ENCODE peak calls at places on chromosomes 13 and 19, in five cellular contexts. One of them, this sample, is unnamed.

GRCh38 chr19:36652958-36653357 is 13.7 kb downstream of the ZNF461 start:
- DNase-seq in ascending aorta: no peak
- DNase-seq in H1: no peak
- DNase-seq in fibroblast of lung: no peak
- DNase-seq in PC-3: no peak
- DNase-seq in this sample: no peak

GRCh38 chr19:41551212-41551610 is 24.8 kb upstream of the CEACAM21 start:
- DNase-seq in ascending aorta: no peak
- DNase-seq in H1: no peak
- DNase-seq in fibroblast of lung: no peak
- DNase-seq in PC-3: no peak
- DNase-seq in this sample: no peak

GRCh38 chr13:113901231-113901630 is 37.4 kb upstream of the GAS6 start:
- DNase-seq in ascending aorta: peak
- DNase-seq in H1: no peak
- DNase-seq in fibroblast of lung: no peak
- DNase-seq in PC-3: no peak
- DNase-seq in this sample: no peak

GRCh38 chr19:52638601-52639000 is 446 bp upstream of the ZNF83 start:
- DNase-seq in ascending aorta: peak
- DNase-seq in H1: no peak
- DNase-seq in fibroblast of lung: no peak
- DNase-seq in PC-3: no peak
- DNase-seq in this sample: no peak

GRCh38 chr13:91196958-91197357 is 150.5 kb upstream of the MIR17HG start:
- DNase-seq in ascending aorta: no peak
- DNase-seq in H1: no peak
- DNase-seq in fibroblast of lung: no peak
- DNase-seq in PC-3: no peak
- DNase-seq in this sample: no peak

GRCh38 chr19:40718774-40719391 is 2.0 kb downstream of the ITPKC start:
- DNase-seq in ascending aorta: peak
- DNase-seq in H1: no peak
- DNase-seq in fibroblast of lung: peak
- DNase-seq in PC-3: peak
- DNase-seq in this sample: no peak

GRCh38 chr13:19178901-19179593 is 2.6 kb downstream of the TUBA3C start:
- DNase-seq in ascending aorta: no peak
- DNase-seq in H1: no peak
- DNase-seq in fibroblast of lung: no peak
- DNase-seq in PC-3: no peak
- DNase-seq in this sample: no peak

GRCh38 chr19:1818549-1819195 is 6.6 kb upstream of the ATP8B3 start:
- DNase-seq in ascending aorta: no peak
- DNase-seq in H1: no peak
- DNase-seq in fibroblast of lung: no peak
- DNase-seq in PC-3: no peak
- DNase-seq in this sample: no peak

GRCh38 chr13:106028916-106029315 is 506.5 kb downstream of the EFNB2 start:
- DNase-seq in ascending aorta: no peak
- DNase-seq in H1: no peak
- DNase-seq in fibroblast of lung: no peak
- DNase-seq in PC-3: no peak
- DNase-seq in this sample: no peak

GRCh38 chr13:99859178-99860177 is 112.1 kb downstream of the ZIC5 start:
- DNase-seq in ascending aorta: no peak
- DNase-seq in H1: no peak
- DNase-seq in fibroblast of lung: no peak
- DNase-seq in PC-3: no peak
- DNase-seq in this sample: no peak

GRCh38 chr13:30375436-30375835 is 46.9 kb upstream of the UBE2L5 start:
- DNase-seq in ascending aorta: no peak
- DNase-seq in H1: no peak
- DNase-seq in fibroblast of lung: no peak
- DNase-seq in PC-3: no peak
- DNase-seq in this sample: no peak

GRCh38 chr19:29616541-29616940 is 10.5 kb downstream of the POP4 start:
- DNase-seq in ascending aorta: no peak
- DNase-seq in H1: no peak
- DNase-seq in fibroblast of lung: no peak
- DNase-seq in PC-3: no peak
- DNase-seq in this sample: no peak

GRCh38 chr13:94534171-94534570 is 54.7 kb upstream of the DCT start:
- DNase-seq in ascending aorta: no peak
- DNase-seq in H1: no peak
- DNase-seq in fibroblast of lung: peak
- DNase-seq in PC-3: no peak
- DNase-seq in this sample: no peak

DNA sequence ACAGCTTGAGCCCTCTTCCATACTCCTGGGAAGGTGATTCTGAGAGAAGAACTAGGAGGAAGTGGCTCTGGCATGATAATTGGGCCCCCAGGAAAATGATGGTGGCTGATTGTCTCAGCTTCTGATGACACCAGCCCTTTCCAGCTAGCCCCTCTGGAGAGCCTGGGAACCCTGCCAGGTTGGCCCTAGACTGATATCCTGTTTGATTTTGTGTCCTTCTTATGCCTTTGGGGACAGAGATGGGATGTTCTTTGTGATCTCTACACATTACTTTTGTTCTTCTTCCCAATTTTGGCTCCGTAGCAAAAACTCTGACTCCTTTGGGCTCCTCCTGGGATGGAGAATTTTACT is 39.7 kb downstream of the ERICH6B start:
- DNase-seq in ascending aorta: no peak
- DNase-seq in H1: no peak
- DNase-seq in fibroblast of lung: no peak
- DNase-seq in PC-3: no peak
- DNase-seq in this sample: no peak
- H3K4me3 ChIP-seq in ascending aorta: no peak
- H3K4me3 ChIP-seq in H1: no peak
- H3K4me3 ChIP-seq in fibroblast of lung: no peak
- H3K4me3 ChIP-seq in PC-3: no peak
- H3K4me3 ChIP-seq in this sample: no peak

GRCh38 chr13:110576736-110577476 is 15.4 kb upstream of the RAB20 start:
- DNase-seq in ascending aorta: no peak
- DNase-seq in H1: no peak
- DNase-seq in fibroblast of lung: no peak
- DNase-seq in PC-3: no peak
- DNase-seq in this sample: no peak
- H3K4me3 ChIP-seq in ascending aorta: no peak
- H3K4me3 ChIP-seq in H1: no peak
- H3K4me3 ChIP-seq in fibroblast of lung: no peak
- H3K4me3 ChIP-seq in PC-3: no peak
- H3K4me3 ChIP-seq in this sample: no peak

DNA sequence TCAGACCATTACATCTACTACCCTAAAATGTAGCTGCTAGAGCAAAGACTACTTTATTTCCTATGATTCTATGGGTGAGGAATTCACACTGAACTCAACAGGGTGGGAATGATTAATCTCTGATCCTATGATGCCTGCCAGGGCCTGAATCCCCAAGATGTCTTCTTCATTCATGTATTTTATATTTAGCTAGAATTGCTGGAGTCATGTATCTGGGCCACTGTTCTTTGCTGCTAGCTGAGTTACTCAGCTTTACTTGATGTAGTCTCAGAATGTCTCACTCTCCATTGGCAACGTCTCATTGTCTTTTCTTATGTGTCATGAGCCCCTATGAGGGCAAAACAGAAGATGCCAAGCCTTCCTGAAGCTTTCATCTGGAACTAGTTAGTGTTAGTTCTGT is 21.1 kb downstream of the ZNF582 start:
- DNase-seq in ascending aorta: no peak
- DNase-seq in H1: no peak
- DNase-seq in fibroblast of lung: no peak
- DNase-seq in PC-3: no peak
- DNase-seq in this sample: no peak
- H3K4me3 ChIP-seq in ascending aorta: no peak
- H3K4me3 ChIP-seq in H1: no peak
- H3K4me3 ChIP-seq in fibroblast of lung: no peak
- H3K4me3 ChIP-seq in PC-3: no peak
- H3K4me3 ChIP-seq in this sample: no peak

DNA sequence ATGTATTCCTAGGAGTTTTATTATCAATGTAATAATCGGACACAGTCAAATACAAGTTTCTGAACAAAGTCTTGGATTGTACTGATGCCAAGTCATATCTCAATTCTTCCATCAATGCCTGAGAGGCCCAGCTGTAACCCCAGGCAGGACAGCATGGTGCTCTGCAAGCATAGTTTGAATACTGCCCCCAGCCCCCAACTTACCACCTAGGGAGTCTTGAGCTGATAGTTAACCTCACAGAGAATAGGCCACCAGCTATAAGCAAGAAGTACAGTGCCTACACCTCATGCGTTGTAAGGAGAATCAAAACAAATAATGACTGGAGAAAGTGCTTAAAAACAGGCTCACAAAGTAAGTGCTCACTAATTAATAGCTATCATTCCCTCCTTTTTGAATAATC is 2.7 kb downstream of the PROSER1 start:
- DNase-seq in ascending aorta: no peak
- DNase-seq in H1: no peak
- DNase-seq in fibroblast of lung: no peak
- DNase-seq in PC-3: no peak
- DNase-seq in this sample: no peak
- H3K4me3 ChIP-seq in ascending aorta: peak
- H3K4me3 ChIP-seq in H1: peak
- H3K4me3 ChIP-seq in fibroblast of lung: peak
- H3K4me3 ChIP-seq in PC-3: peak
- H3K4me3 ChIP-seq in this sample: peak

GRCh38 chr19:3932931-3933810 is at the start of gene NMRK2:
- DNase-seq in ascending aorta: no peak
- DNase-seq in H1: peak
- DNase-seq in fibroblast of lung: no peak
- DNase-seq in PC-3: no peak
- DNase-seq in this sample: no peak
- H3K4me3 ChIP-seq in ascending aorta: peak
- H3K4me3 ChIP-seq in H1: peak
- H3K4me3 ChIP-seq in fibroblast of lung: no peak
- H3K4me3 ChIP-seq in PC-3: no peak
- H3K4me3 ChIP-seq in this sample: no peak

GRCh38 chr19:38543286-38543806 is 74.4 kb downstream of the MAP4K1 start:
- DNase-seq in ascending aorta: no peak
- DNase-seq in H1: no peak
- DNase-seq in fibroblast of lung: no peak
- DNase-seq in PC-3: no peak
- DNase-seq in this sample: no peak
- H3K4me3 ChIP-seq in ascending aorta: peak
- H3K4me3 ChIP-seq in H1: no peak
- H3K4me3 ChIP-seq in fibroblast of lung: no peak
- H3K4me3 ChIP-seq in PC-3: no peak
- H3K4me3 ChIP-seq in this sample: peak

GRCh38 chr13:22064854-22065646 is 394.2 kb downstream of the FGF9 start:
- DNase-seq in ascending aorta: no peak
- DNase-seq in H1: no peak
- DNase-seq in fibroblast of lung: no peak
- DNase-seq in PC-3: no peak
- DNase-seq in this sample: no peak
- H3K4me3 ChIP-seq in ascending aorta: no peak
- H3K4me3 ChIP-seq in H1: no peak
- H3K4me3 ChIP-seq in fibroblast of lung: no peak
- H3K4me3 ChIP-seq in PC-3: no peak
- H3K4me3 ChIP-seq in this sample: no peak

GRCh38 chr19:781800-782194 is 15.5 kb upstream of the PTBP1 start:
- DNase-seq in ascending aorta: no peak
- DNase-seq in H1: no peak
- DNase-seq in fibroblast of lung: no peak
- DNase-seq in PC-3: no peak
- DNase-seq in this sample: no peak

GRCh38 chr19:782195-783043 is 14.8 kb upstream of the PTBP1 start:
- DNase-seq in ascending aorta: no peak
- DNase-seq in H1: peak
- DNase-seq in fibroblast of lung: peak
- DNase-seq in PC-3: peak
- DNase-seq in this sample: no peak

GRCh38 chr19:780935-781334 is 16.3 kb upstream of the PTBP1 start:
- DNase-seq in ascending aorta: no peak
- DNase-seq in H1: no peak
- DNase-seq in fibroblast of lung: no peak
- DNase-seq in PC-3: no peak
- DNase-seq in this sample: no peak

GRCh38 chr19:787551-787950 is 9.7 kb upstream of the PTBP1 start:
- DNase-seq in ascending aorta: no peak
- DNase-seq in H1: no peak
- DNase-seq in fibroblast of lung: no peak
- DNase-seq in PC-3: no peak
- DNase-seq in this sample: no peak

GRCh38 chr19:784541-784940 is 12.7 kb upstream of the PTBP1 start:
- DNase-seq in ascending aorta: no peak
- DNase-seq in H1: no peak
- DNase-seq in fibroblast of lung: no peak
- DNase-seq in PC-3: no peak
- DNase-seq in this sample: no peak
- H3K4me3 ChIP-seq in ascending aorta: no peak
- H3K4me3 ChIP-seq in H1: no peak
- H3K4me3 ChIP-seq in fibroblast of lung: no peak
- H3K4me3 ChIP-seq in PC-3: peak
- H3K4me3 ChIP-seq in this sample: no peak

This sample was measured in AG09309.